ENCODE peak calls at places on chromosomes 5 and 9, in eight cellular contexts. E, I, K, W, M, S, L and A are unnamed samples.

GRCh38 chr5:36658016-36658415 is 51.6 kb downstream of the SLC1A3 start:
- DNase-seq in W (no peak), K (no peak), M (no peak), I (no peak), S (no peak), E (no peak), L (no peak), A (no peak)

GRCh38 chr5:64364426-64364825 is 141.4 kb upstream of the RGS7BP start:
- DNase-seq in I (no peak), M (no peak), S (no peak), E (no peak), K (no peak), L (no peak), W (no peak), A (no peak)

GRCh38 chr5:74865293-74865798 is 841 bp downstream of the FAM169A start:
- DNase-seq in I (no peak), E (no peak), S (no peak), L (no peak), M (no peak), W (no peak), K (no peak), A (no peak)

GRCh38 chr5:77232959-77233358 is 22.5 kb downstream of the PDE8B start:
- DNase-seq in K (peak; percentile 53), W (no peak), M (no peak), L (no peak), I (no peak), S (no peak), E (no peak), A (no peak)

GRCh38 chr5:1914471-1914870 is 31.7 kb upstream of the IRX4 start:
- DNase-seq in I (no peak), M (no peak), W (no peak), S (no peak), K (no peak), E (no peak), L (no peak), A (no peak)

GRCh38 chr9:131579789-131580211 is 34.5 kb downstream of the PRRT1B start:
- DNase-seq in S (no peak), E (no peak), L (no peak), K (no peak), W (no peak), I (no peak), M (no peak), A (no peak)

GRCh38 chr9:14262836-14263235 is 51.1 kb downstream of the NFIB start:
- DNase-seq in L (no peak), S (no peak), K (no peak), W (no peak), E (no peak), I (no peak), M (no peak), A (no peak)

GRCh38 chr9:127007638-127008037 is 93.1 kb downstream of the RALGPS1 start:
- DNase-seq in I (no peak), W (no peak), E (no peak), K (no peak), S (no peak), M (no peak), L (no peak), A (no peak)

GRCh38 chr5:34587355-34588241 is 68.5 kb upstream of the RAI14 start:
- DNase-seq in E (no peak), L (no peak), I (no peak), K (peak; percentile 55), M (no peak), S (no peak), W (no peak), A (no peak)

GRCh38 chr5:43227655-43228054 is 35.6 kb downstream of the NIM1K start:
- DNase-seq in S (no peak), L (no peak), K (peak; percentile 55), E (no peak), I (no peak), M (no peak), W (no peak), A (no peak)

GRCh38 chr9:98211260-98211659 is 18.8 kb upstream of the CORO2A start:
- DNase-seq in L (no peak), E (no peak), I (no peak), S (no peak), W (no peak), K (no peak), M (no peak), A (no peak)

GRCh38 chr5:140627972-140628371 is 5.0 kb downstream of the CD14 start:
- DNase-seq in L (no peak), E (no peak), S (no peak), I (no peak), K (no peak), W (no peak), M (no peak), A (no peak)

GRCh38 chr5:37715361-37715760 is 124.5 kb downstream of the GDNF start:
- DNase-seq in E (no peak), I (no peak), S (no peak), K (no peak), M (no peak), W (no peak), L (no peak), A (no peak)

GRCh38 chr5:13412040-13412595 is 532.4 kb downstream of the DNAH5 start:
- DNase-seq in M (no peak), I (no peak), K (no peak), E (no peak), S (no peak), W (no peak), L (no peak), A (no peak)

GRCh38 chr5:144142030-144142825 is 28.2 kb downstream of the YIPF5 start:
- DNase-seq in M (no peak), I (no peak), S (no peak), K (peak; percentile 60), L (no peak), W (no peak), E (peak; percentile 38), A (no peak)

GRCh38 chr9:34408173-34408572 is 31.5 kb upstream of the MYORG start:
- DNase-seq in L (no peak), K (no peak), I (no peak), S (no peak), M (no peak), E (no peak), W (no peak), A (peak; percentile 31)

DNA sequence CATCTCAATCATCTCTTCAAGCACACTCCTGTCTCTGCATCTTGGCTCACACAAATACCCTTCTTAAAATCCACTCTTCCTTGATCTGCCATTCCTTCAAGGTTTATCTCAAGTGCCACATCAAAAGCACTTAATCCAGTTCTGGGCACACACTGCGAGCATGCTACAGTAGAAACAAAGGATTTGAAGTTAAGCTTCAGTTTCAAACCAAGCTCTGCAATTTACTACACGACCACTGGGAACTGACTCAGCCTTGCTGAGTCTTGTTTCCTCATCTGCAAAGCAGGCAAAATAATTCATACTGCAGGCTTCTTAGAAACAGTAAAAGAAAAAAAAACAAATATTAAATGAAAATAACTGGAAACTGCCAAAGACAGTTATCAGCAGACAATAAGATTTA is 50.5 kb upstream of the CTNNAL1 start:
- DNase-seq in K (peak; percentile 23), S (no peak), L (no peak), E (no peak), M (no peak), I (no peak), W (no peak), A (no peak)
- TF ChIP-seq CTCF in K (peak; percentile 12), S (no peak), L (no peak), E (no peak), M (no peak), I (no peak), W (no peak), A (no peak)

GRCh38 chr9:933356-933755 is 43.1 kb upstream of the DMRT3 start:
- DNase-seq in I (no peak), M (no peak), S (no peak), K (no peak), W (no peak), L (no peak), E (no peak), A (no peak)

GRCh38 chr9:922731-923130 is 53.7 kb upstream of the DMRT3 start:
- DNase-seq in E (no peak), S (no peak), I (no peak), M (no peak), K (no peak), W (no peak), L (no peak), A (no peak)

GRCh38 chr9:926976-927375 is 49.5 kb upstream of the DMRT3 start:
- DNase-seq in I (no peak), E (no peak), L (no peak), S (no peak), W (no peak), K (no peak), M (no peak), A (no peak)

GRCh38 chr9:929719-930118 is 46.7 kb upstream of the DMRT3 start:
- DNase-seq in K (no peak), E (no peak), I (no peak), S (no peak), W (no peak), L (no peak), M (no peak), A (no peak)

DNA sequence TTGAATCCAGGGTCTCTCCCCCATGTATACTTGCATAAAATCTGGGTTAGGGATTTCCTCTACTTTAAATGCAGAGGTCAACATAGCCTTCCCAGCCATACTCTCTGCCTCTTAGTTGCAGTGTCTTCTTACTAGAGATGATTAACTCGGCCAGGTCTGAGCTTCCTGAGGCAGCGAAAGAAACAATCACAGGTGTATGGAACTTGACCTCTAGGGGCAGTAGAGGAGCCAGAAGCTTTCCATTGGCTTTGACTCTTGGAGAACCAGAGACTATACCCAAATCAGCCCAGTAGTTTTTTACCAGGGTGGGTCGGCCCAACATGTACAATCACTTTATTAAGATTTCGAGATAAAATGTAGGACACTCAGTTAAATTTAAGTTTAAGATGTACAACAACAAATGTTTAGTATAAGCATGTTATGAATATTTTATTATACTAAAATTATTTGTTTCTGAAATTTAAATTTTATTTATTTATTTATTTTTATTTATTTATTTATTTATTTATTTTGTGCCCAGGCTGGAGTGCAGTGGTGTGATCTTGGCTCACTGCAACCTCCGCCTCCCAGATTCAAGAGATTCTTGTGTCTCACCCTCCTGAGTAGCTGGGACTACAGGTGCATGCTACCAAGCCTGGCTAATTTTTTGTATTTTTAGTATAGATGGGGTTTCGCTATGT is 48.0 kb upstream of the DMRT3 start:
- DNase-seq in E (peak; percentile 28), L (peak; percentile 17), W (peak; percentile 56), I (peak; percentile 10), M (no peak), S (no peak), K (no peak), A (peak; percentile 38)
- TF ChIP-seq CTCF in E (peak; percentile 38), L (peak; percentile 70), W (peak; percentile 69), I (peak; percentile 63), M (no peak), S (peak; percentile 30), K (peak; percentile 35), A (peak; percentile 74)

DNA sequence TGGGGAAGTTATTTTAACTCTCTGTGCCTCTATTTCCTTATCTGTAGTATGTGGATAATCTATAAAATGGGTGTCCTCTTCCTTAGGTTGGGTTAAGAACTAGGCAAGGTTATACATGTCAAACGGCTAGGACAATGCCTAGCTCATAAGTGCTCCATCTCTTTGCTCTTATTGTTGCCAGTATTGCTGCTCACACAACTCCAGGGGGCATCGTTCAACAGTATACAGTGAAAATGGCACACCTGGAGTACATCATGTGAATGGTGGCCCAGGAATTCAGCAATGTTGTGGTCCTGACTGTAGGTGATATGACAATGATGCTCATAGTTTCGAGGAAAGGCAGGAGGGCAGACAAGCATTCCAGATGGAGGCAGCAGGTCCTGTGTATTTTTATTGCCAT is 30.1 kb downstream of the SLIT3 start:
- DNase-seq in K (no peak), I (no peak), M (no peak), L (no peak), E (no peak), W (no peak), S (no peak), A (no peak)
- TF ChIP-seq CTCF in K (no peak), I (peak; percentile 25), M (no peak), L (no peak), E (no peak), W (no peak), S (no peak), A (no peak)

GRCh38 chr9:107141967-107142366 is 141.1 kb upstream of the RAD23B start:
- DNase-seq in K (peak; percentile 19), E (no peak), M (no peak), S (no peak), W (no peak), L (no peak), I (no peak), A (no peak)
- TF ChIP-seq CTCF in K (peak; percentile 55), E (peak; percentile 29), M (no peak), S (peak; percentile 26), W (no peak), L (no peak), I (peak; percentile 37), A (no peak)